ENCODE peak calls at places on chromosomes 5 and 9, in four cellular contexts. S is GM12878, O is H1, P is HepG2. H is an unnamed sample.

GRCh38 chr9:20649381-20649780 is 27.1 kb upstream of the MLLT3 start:
- DNase-seq in O (no peak), S (no peak), P (no peak), H (no peak)

GRCh38 chr5:171913987-171914273 is 92.5 kb downstream of the FBXW11 start:
- DNase-seq in O (no peak), S (no peak), P (no peak), H (no peak)

GRCh38 chr9:133333011-133333410 is 3.0 kb downstream of the SURF6 start:
- DNase-seq in P (no peak), S (no peak), O (no peak), H (no peak)

GRCh38 chr5:82312373-82312856 is 34.3 kb upstream of the RPS23 start:
- DNase-seq in P (peak; percentile 50), S (no peak), O (peak; percentile 21), H (peak; percentile 52)

GRCh38 chr5:166625210-166625865 is 1666.1 kb upstream of the WWC1 start:
- DNase-seq in P (no peak), O (no peak), S (no peak), H (no peak)

GRCh38 chr5:14193496-14193895 is 50.4 kb downstream of the TRIO start:
- DNase-seq in S (no peak), P (no peak), O (no peak), H (no peak)

GRCh38 chr9:121738969-121739368 is 87.5 kb downstream of the DAB2IP start:
- DNase-seq in O (no peak), S (no peak), P (peak; percentile 62), H (no peak)

GRCh38 chr5:84688566-84688965 is 303.9 kb upstream of the EDIL3 start:
- DNase-seq in O (no peak), S (no peak), P (no peak), H (no peak)

GRCh38 chr5:122252319-122252718 is 59.7 kb upstream of the SNCAIP start:
- DNase-seq in O (no peak), S (no peak), P (no peak), H (no peak)

GRCh38 chr9:98342819-98343208 is 87.4 kb upstream of the TBC1D2 start:
- DNase-seq in O (no peak), P (no peak), S (no peak), H (no peak)

GRCh38 chr5:128534729-128535128 is 3.3 kb downstream of the FBN2 start:
- DNase-seq in O (no peak), S (no peak), P (no peak), H (no peak)

GRCh38 chr5:10501554-10502075 is 59.9 kb downstream of the ROPN1L start:
- DNase-seq in S (no peak), P (no peak), O (no peak), H (no peak)

GRCh38 chr9:120377268-120378150 is 202.5 kb downstream of the CDK5RAP2 start:
- DNase-seq in S (no peak), O (no peak), P (no peak), H (no peak)

GRCh38 chr5:52560366-52560765 is 227.3 kb upstream of the ITGA1 start:
- DNase-seq in P (no peak), O (no peak), S (no peak), H (no peak)

GRCh38 chr9:35186524-35186923 is 24.7 kb downstream of the UNC13B start:
- DNase-seq in O (no peak), P (no peak), S (no peak), H (no peak)
- TF ChIP-seq SUZ12 in O (no peak), P (no peak), S (no peak), H (no peak)

GRCh38 chr9:129880654-129881546 is 45.6 kb downstream of the USP20 start:
- DNase-seq in P (no peak), S (no peak), O (no peak), H (no peak)
- TF ChIP-seq YY1 in P (no peak), S (no peak), O (no peak), H (no peak)

DNA sequence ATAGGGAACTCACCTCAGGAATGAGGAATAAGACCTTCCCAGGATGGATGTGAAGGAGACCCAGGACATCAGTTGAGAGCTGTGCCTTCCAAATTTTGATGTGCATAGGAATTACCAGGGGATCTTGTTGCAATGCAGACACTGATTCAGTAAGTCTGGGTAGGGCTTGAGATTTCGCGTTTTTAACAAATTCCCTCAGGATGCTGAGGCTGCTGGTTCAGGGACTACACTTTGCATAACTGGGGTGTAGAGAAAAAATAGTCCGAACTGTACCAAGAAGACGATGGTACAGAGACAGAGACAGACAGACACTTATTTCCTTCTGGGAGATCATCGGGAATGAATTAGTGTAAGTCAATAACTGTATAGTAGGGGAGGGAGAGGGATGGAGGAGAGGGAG is 82.3 kb upstream of the FREM1 start:
- DNase-seq in O (no peak), S (no peak), P (no peak), H (no peak)
- H3K9ac ChIP-seq in O (peak overlapping the region; percentile 6), S (no peak overlapping the region), P (no peak overlapping the region), H (peak overlapping the region; percentile 83)

GRCh38 chr5:116572375-116573278 is 2.0 kb downstream of the SEMA6A start:
- DNase-seq in P (no peak), O (no peak), S (no peak), H (no peak)

GRCh38 chr5:116569999-116570398 is 4.6 kb downstream of the SEMA6A start:
- DNase-seq in P (no peak), S (no peak), O (no peak), H (no peak)

GRCh38 chr5:116573617-116574431 is 799 bp downstream of the SEMA6A start:
- DNase-seq in P (no peak), S (no peak), O (no peak), H (no peak)

GRCh38 chr5:116573279-116573616 is 1.4 kb downstream of the SEMA6A start:
- DNase-seq in O (no peak), P (no peak), S (no peak), H (no peak)

GRCh38 chr5:116571568-116572321 is 2.9 kb downstream of the SEMA6A start:
- DNase-seq in S (no peak), P (peak; percentile 39), O (no peak), H (no peak)
- TF ChIP-seq SUZ12 in S (no peak), P (no peak), O (no peak), H (no peak)

GRCh38 chr5:32505718-32506117 is 61.2 kb upstream of the ZFR start:
- DNase-seq in P (no peak), S (no peak), O (no peak), H (no peak)
- TF ChIP-seq YY1 in P (no peak), S (no peak), O (no peak), H (no peak)

DNA sequence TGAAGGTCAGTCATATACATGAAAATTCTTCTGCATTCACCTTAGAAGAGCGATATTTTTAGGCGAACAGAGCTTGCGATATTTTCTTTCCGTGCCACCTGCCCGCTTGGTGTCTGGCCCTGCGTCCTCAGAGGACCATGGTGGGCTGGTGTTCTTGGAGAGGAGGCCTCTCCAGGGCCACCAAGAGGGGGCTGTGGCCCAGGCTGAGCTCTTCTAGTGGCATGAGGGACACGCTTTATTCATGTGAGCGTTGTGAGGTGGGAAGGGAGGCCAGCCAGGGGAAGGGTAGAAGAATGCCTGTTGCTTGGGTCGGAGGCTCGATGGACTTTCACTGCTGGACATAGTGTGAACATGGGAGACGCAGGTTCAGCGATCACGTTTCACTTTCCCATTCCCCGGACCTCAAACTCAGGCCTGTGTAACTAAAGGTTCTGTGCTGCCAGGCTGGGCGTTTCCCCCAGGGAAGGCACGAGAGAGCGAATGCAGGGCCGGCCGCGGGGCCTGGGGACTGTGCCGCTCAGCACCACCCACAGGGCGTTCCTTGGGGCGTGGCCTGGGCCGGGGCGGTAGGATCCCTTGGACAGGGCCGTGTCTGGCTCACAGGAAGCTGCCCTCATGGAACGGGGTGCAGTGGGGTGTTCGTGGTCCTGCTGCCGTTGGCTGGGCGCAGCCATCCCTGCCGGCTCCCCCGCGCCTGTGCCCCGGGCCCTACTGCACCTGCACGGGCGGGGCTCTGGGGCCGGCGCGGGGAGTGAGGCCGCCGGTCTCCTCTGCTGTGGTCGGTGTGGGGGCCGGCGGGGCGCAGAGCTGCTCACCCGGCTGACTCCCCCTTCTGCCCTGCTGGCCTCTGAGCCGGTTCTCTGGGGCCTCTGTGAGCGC is 40.7 kb upstream of the CLPTM1L start:
- DNase-seq in P (peak; percentile 20), O (no peak), S (no peak), H (no peak)
- H3K9ac ChIP-seq in P (no peak overlapping the region), O (peak overlapping the region; percentile 51), S (peak overlapping the region; percentile 39), H (peak overlapping the region; percentile 70)

GRCh38 chr5:133114933-133115310 is 63.1 kb downstream of the HSPA4 start:
- DNase-seq in O (no peak), P (no peak), S (no peak), H (no peak)
- TF ChIP-seq SUZ12 in O (no peak), P (no peak), S (no peak), H (no peak)

GRCh38 chr5:61010759-61011460 is 65.9 kb downstream of the NDUFAF2 start:
- DNase-seq in S (no peak), O (peak; percentile 13), P (peak; percentile 8), H (peak; percentile 13)
- TF ChIP-seq YY1 in S (no peak), O (no peak), P (no peak), H (no peak)

H was measured in NT2/D1.